ENCODE peak calls at places on chromosomes 3 and 15, in five cellular contexts. S is T-helper 2 cell; Y is activated CD4-positive, alpha-beta T cell treated with anti-CD3 and anti-CD28 coated beads, Interleukin-2, amount 50 U/mL, for 1 hour; F is NCI-H1092; O is CD4-positive, alpha-beta T cell. A is an unnamed sample.

GRCh38 chr3:18745472-18745871 is 320.3 kb upstream of the SATB1 start:
- DNase-seq in O (no peak), F (no peak), Y (no peak), S (no peak), A (no peak)

GRCh38 chr15:100340721-100341661 is 784 bp downstream of the ADAMTS17 start:
- DNase-seq in S (peak), Y (peak), F (no peak), O (no peak), A (peak)

GRCh38 chr3:12423918-12424634 is 60.2 kb upstream of the TSEN2 start:
- DNase-seq in F (no peak), O (no peak), Y (no peak), S (no peak), A (no peak)

GRCh38 chr3:77506384-77506783 is 466.5 kb downstream of the ROBO2 start:
- DNase-seq in S (no peak), Y (no peak), O (no peak), F (no peak), A (no peak)

GRCh38 chr3:120094776-120095225 is 554 bp upstream of the GSK3B start:
- DNase-seq in Y (peak), O (no peak), S (peak), F (peak), A (peak)

GRCh38 chr3:16309558-16309957 is 44.5 kb downstream of the OXNAD1 start:
- DNase-seq in F (no peak), S (peak), O (no peak), Y (peak), A (no peak)

GRCh38 chr3:21750291-21750690 is 719 bp downstream of the ZNF385D start:
- DNase-seq in F (no peak), O (no peak), S (no peak), Y (no peak), A (no peak)

GRCh38 chr3:12613250-12613649 is 50.7 kb downstream of the RAF1 start:
- DNase-seq in S (no peak), Y (no peak), F (no peak), O (no peak), A (no peak)

GRCh38 chr3:172291650-172292049 is 156.6 kb downstream of the GHSR start:
- DNase-seq in O (no peak), S (no peak), Y (no peak), F (no peak), A (no peak)

GRCh38 chr3:38116471-38117162 is 20.3 kb downstream of the ACAA1 start:
- DNase-seq in F (no peak), S (no peak), Y (no peak), O (no peak), A (peak)

GRCh38 chr15:51403072-51403878 is 61.8 kb downstream of the GLDN start:
- DNase-seq in S (no peak), O (no peak), F (no peak), Y (no peak), A (no peak)

GRCh38 chr15:35867371-35867770 is 321.4 kb upstream of the DPH6 start:
- DNase-seq in S (no peak), F (no peak), Y (no peak), O (no peak), A (no peak)

GRCh38 chr15:70765504-70766281 is 2.3 kb upstream of the UACA start:
- DNase-seq in Y (no peak), O (no peak), S (no peak), F (no peak), A (no peak)

GRCh38 chr3:45491344-45491743 is 103.0 kb downstream of the LARS2 start:
- DNase-seq in F (no peak), O (no peak), Y (no peak), S (no peak), A (no peak)

GRCh38 chr3:37855363-37855970 is 6.2 kb upstream of the CTDSPL start:
- DNase-seq in Y (peak), S (peak), F (peak), O (peak), A (peak)

GRCh38 chr15:41820791-41821423 is 7.0 kb upstream of the JMJD7 start:
- DNase-seq in O (no peak), S (no peak), Y (no peak), F (no peak), A (peak)

GRCh38 chr3:40099875-40100274 is 209.6 kb upstream of the EIF1B start:
- DNase-seq in S (no peak), O (no peak), Y (no peak), F (no peak), A (no peak)

GRCh38 chr3:100563228-100563627 is 46.2 kb upstream of the ADGRG7 start:
- DNase-seq in S (no peak), Y (no peak), O (no peak), F (no peak), A (no peak)

GRCh38 chr15:35713733-35714132 is 167.8 kb upstream of the DPH6 start:
- DNase-seq in O (no peak), F (no peak), S (no peak), Y (no peak), A (no peak)

GRCh38 chr3:177150970-177151627 is 46.2 kb downstream of the TBL1XR1 start:
- DNase-seq in F (peak), Y (no peak), S (no peak), O (no peak), A (no peak)

GRCh38 chr3:141076821-141077571 is 25.8 kb downstream of the SPSB4 start:
- DNase-seq in S (no peak), F (peak), Y (peak), O (no peak), A (peak)

GRCh38 chr15:94670436-94671034 is 439.2 kb downstream of the MCTP2 start:
- DNase-seq in Y (no peak), O (no peak), F (no peak), S (no peak), A (no peak)

GRCh38 chr3:56796202-56796601 is 5.5 kb downstream of the ARHGEF3 start:
- DNase-seq in F (no peak), Y (no peak), S (no peak), O (no peak), A (no peak)

GRCh38 chr15:74179101-74179841 is 5.8 kb downstream of the ISLR start:
- DNase-seq in S (no peak), F (no peak), Y (no peak), O (no peak), A (peak)

GRCh38 chr3:127392146-127392470 is 104.3 kb upstream of the PRR20G start:
- DNase-seq in S (no peak), O (no peak), F (no peak), Y (no peak), A (no peak)

GRCh38 chr15:33831646-33832045 is 136.7 kb upstream of the CHRM5 start:
- DNase-seq in S (no peak), Y (no peak), O (no peak), F (no peak), A (no peak)

GRCh38 chr3:45154641-45155147 is 8.5 kb upstream of the CDCP1 start:
- DNase-seq in F (no peak), O (no peak), S (no peak), Y (no peak), A (no peak)

GRCh38 chr3:32551087-32551486 is 19.6 kb downstream of the DYNC1LI1 start:
- DNase-seq in S (no peak), O (no peak), F (no peak), Y (no peak), A (no peak)

GRCh38 chr3:11570789-11571495 is 72.8 kb downstream of the VGLL4 start:
- DNase-seq in F (no peak), S (no peak), O (no peak), Y (no peak), A (no peak)

GRCh38 chr3:158909870-158910269 is 108.0 kb downstream of the MFSD1 start:
- DNase-seq in S (no peak), O (no peak), F (no peak), Y (no peak), A (no peak)

GRCh38 chr3:133301194-133301593 is 98.7 kb upstream of the BFSP2 start:
- DNase-seq in F (no peak), S (no peak), Y (no peak), O (no peak), A (no peak)

GRCh38 chr3:40103829-40104228 is 205.7 kb upstream of the EIF1B start:
- DNase-seq in Y (no peak), S (no peak), O (no peak), F (no peak), A (no peak)

GRCh38 chr15:67945951-67946700 is 106.3 kb upstream of the RNU6-1 start:
- DNase-seq in Y (no peak), O (no peak), F (no peak), S (no peak), A (no peak)